ENCODE peak calls at places on chromosome 1, in seven cellular contexts. One of them, this sample, is unnamed.
A peak's percentile ranks its signal among the peaks of the same experiment; 100 is the strongest.

GRCh38 chr1:235304549-235305451 is 23.2 kb downstream of the ARID4B start:
- DNase-seq in neural progenitor cell: no peak
- DNase-seq in stomach: no peak
- DNase-seq in dorsolateral prefrontal cortex: no peak
- DNase-seq in AG10803: peak; percentile 16
- DNase-seq in thoracic aorta: no peak
- DNase-seq in skeletal muscle cell: no peak
- DNase-seq in this sample: no peak

GRCh38 chr1:175555266-175555665 is 188.1 kb downstream of the TNR start:
- DNase-seq in neural progenitor cell: no peak
- DNase-seq in stomach: no peak
- DNase-seq in dorsolateral prefrontal cortex: no peak
- DNase-seq in AG10803: no peak
- DNase-seq in thoracic aorta: no peak
- DNase-seq in skeletal muscle cell: no peak
- DNase-seq in this sample: no peak

GRCh38 chr1:163178628-163179027 is 24.1 kb downstream of the RGS5 start:
- DNase-seq in neural progenitor cell: no peak
- DNase-seq in stomach: no peak
- DNase-seq in dorsolateral prefrontal cortex: no peak
- DNase-seq in AG10803: peak; percentile 43
- DNase-seq in thoracic aorta: no peak
- DNase-seq in skeletal muscle cell: no peak
- DNase-seq in this sample: no peak

GRCh38 chr1:107056426-107057196 is at the start of gene PRMT6:
- DNase-seq in neural progenitor cell: peak; percentile 91
- DNase-seq in stomach: peak; percentile 86
- DNase-seq in dorsolateral prefrontal cortex: peak; percentile 64
- DNase-seq in AG10803: peak; percentile 62
- DNase-seq in thoracic aorta: peak; percentile 22
- DNase-seq in skeletal muscle cell: peak; percentile 35
- DNase-seq in this sample: peak; percentile 85

GRCh38 chr1:30748699-30749401 is 8.7 kb downstream of the LAPTM5 start:
- DNase-seq in neural progenitor cell: no peak
- DNase-seq in stomach: no peak
- DNase-seq in dorsolateral prefrontal cortex: no peak
- DNase-seq in AG10803: no peak
- DNase-seq in thoracic aorta: no peak
- DNase-seq in skeletal muscle cell: no peak
- DNase-seq in this sample: no peak

GRCh38 chr1:218475275-218475674 is 130.1 kb downstream of the TGFB2 start:
- DNase-seq in neural progenitor cell: no peak
- DNase-seq in stomach: no peak
- DNase-seq in dorsolateral prefrontal cortex: no peak
- DNase-seq in AG10803: no peak
- DNase-seq in thoracic aorta: no peak
- DNase-seq in skeletal muscle cell: no peak
- DNase-seq in this sample: no peak

GRCh38 chr1:205563927-205564441 is 59.5 kb downstream of the CDK18 start:
- DNase-seq in neural progenitor cell: no peak
- DNase-seq in stomach: peak; percentile 55
- DNase-seq in dorsolateral prefrontal cortex: no peak
- DNase-seq in AG10803: no peak
- DNase-seq in thoracic aorta: no peak
- DNase-seq in skeletal muscle cell: no peak
- DNase-seq in this sample: peak; percentile 61

GRCh38 chr1:221164029-221164428 is 284.8 kb downstream of the HLX start:
- DNase-seq in neural progenitor cell: no peak
- DNase-seq in stomach: no peak
- DNase-seq in dorsolateral prefrontal cortex: no peak
- DNase-seq in AG10803: no peak
- DNase-seq in thoracic aorta: no peak
- DNase-seq in skeletal muscle cell: no peak
- DNase-seq in this sample: no peak

GRCh38 chr1:152001631-152002584 is 8.2 kb upstream of the S100A10 start:
- DNase-seq in neural progenitor cell: peak; percentile 76
- DNase-seq in stomach: peak; percentile 94
- DNase-seq in dorsolateral prefrontal cortex: peak; percentile 91
- DNase-seq in AG10803: peak; percentile 99
- DNase-seq in thoracic aorta: peak; percentile 68
- DNase-seq in skeletal muscle cell: peak; percentile 96
- DNase-seq in this sample: peak; percentile 95

GRCh38 chr1:51189421-51190073 is 46.5 kb upstream of the RNF11 start:
- DNase-seq in neural progenitor cell: peak; percentile 66
- DNase-seq in stomach: peak; percentile 31
- DNase-seq in dorsolateral prefrontal cortex: peak; percentile 40
- DNase-seq in AG10803: peak; percentile 84
- DNase-seq in thoracic aorta: no peak
- DNase-seq in skeletal muscle cell: peak; percentile 33
- DNase-seq in this sample: no peak

GRCh38 chr1:8477199-8477982 is 159.5 kb downstream of the SLC45A1 start:
- DNase-seq in neural progenitor cell: no peak
- DNase-seq in stomach: no peak
- DNase-seq in dorsolateral prefrontal cortex: no peak
- DNase-seq in AG10803: peak; percentile 98
- DNase-seq in thoracic aorta: no peak
- DNase-seq in skeletal muscle cell: no peak
- DNase-seq in this sample: no peak

GRCh38 chr1:56215086-56215485 is 364.3 kb downstream of the PLPP3 start:
- DNase-seq in neural progenitor cell: no peak
- DNase-seq in stomach: no peak
- DNase-seq in dorsolateral prefrontal cortex: no peak
- DNase-seq in AG10803: no peak
- DNase-seq in thoracic aorta: no peak
- DNase-seq in skeletal muscle cell: no peak
- DNase-seq in this sample: no peak

GRCh38 chr1:235047331-235047871 is 81.2 kb downstream of the TOMM20 start:
- DNase-seq in neural progenitor cell: no peak
- DNase-seq in stomach: no peak
- DNase-seq in dorsolateral prefrontal cortex: no peak
- DNase-seq in AG10803: no peak
- DNase-seq in thoracic aorta: no peak
- DNase-seq in skeletal muscle cell: no peak
- DNase-seq in this sample: no peak

GRCh38 chr1:28877132-28877781 is 37.1 kb upstream of the EPB41 start:
- DNase-seq in neural progenitor cell: peak; percentile 87
- DNase-seq in stomach: peak; percentile 87
- DNase-seq in dorsolateral prefrontal cortex: peak; percentile 77
- DNase-seq in AG10803: peak; percentile 58
- DNase-seq in thoracic aorta: no peak
- DNase-seq in skeletal muscle cell: no peak
- DNase-seq in this sample: peak; percentile 84

GRCh38 chr1:203304391-203304918 is 864 bp upstream of the BTG2 start:
- DNase-seq in neural progenitor cell: no peak
- DNase-seq in stomach: no peak
- DNase-seq in dorsolateral prefrontal cortex: no peak
- DNase-seq in AG10803: no peak
- DNase-seq in thoracic aorta: no peak
- DNase-seq in skeletal muscle cell: no peak
- DNase-seq in this sample: no peak

GRCh38 chr1:37476087-37476452 is 1.7 kb downstream of the ZC3H12A start:
- DNase-seq in neural progenitor cell: no peak
- DNase-seq in stomach: no peak
- DNase-seq in dorsolateral prefrontal cortex: no peak
- DNase-seq in AG10803: no peak
- DNase-seq in thoracic aorta: no peak
- DNase-seq in skeletal muscle cell: no peak
- DNase-seq in this sample: no peak

GRCh38 chr1:223390618-223391017 is 2.6 kb upstream of the CCDC185 start:
- DNase-seq in neural progenitor cell: no peak
- DNase-seq in stomach: no peak
- DNase-seq in dorsolateral prefrontal cortex: no peak
- DNase-seq in AG10803: no peak
- DNase-seq in thoracic aorta: no peak
- DNase-seq in skeletal muscle cell: no peak
- DNase-seq in this sample: no peak

GRCh38 chr1:223394706-223395105 is 1.5 kb downstream of the CCDC185 start:
- DNase-seq in neural progenitor cell: no peak
- DNase-seq in stomach: no peak
- DNase-seq in dorsolateral prefrontal cortex: no peak
- DNase-seq in AG10803: no peak
- DNase-seq in thoracic aorta: no peak
- DNase-seq in skeletal muscle cell: no peak
- DNase-seq in this sample: no peak

GRCh38 chr1:223394242-223394641 is 1.0 kb downstream of the CCDC185 start:
- DNase-seq in neural progenitor cell: no peak
- DNase-seq in stomach: no peak
- DNase-seq in dorsolateral prefrontal cortex: no peak
- DNase-seq in AG10803: no peak
- DNase-seq in thoracic aorta: no peak
- DNase-seq in skeletal muscle cell: no peak
- DNase-seq in this sample: no peak

GRCh38 chr1:223393275-223394214 is at the start of gene CCDC185:
- DNase-seq in neural progenitor cell: no peak
- DNase-seq in stomach: peak; percentile 40
- DNase-seq in dorsolateral prefrontal cortex: no peak
- DNase-seq in AG10803: no peak
- DNase-seq in thoracic aorta: no peak
- DNase-seq in skeletal muscle cell: no peak
- DNase-seq in this sample: no peak
- H3K4me3 ChIP-seq in neural progenitor cell: no peak within 1 kb of the TSS
- H3K4me3 ChIP-seq in stomach: peak within 1 kb of the TSS; percentile 45
- H3K4me3 ChIP-seq in dorsolateral prefrontal cortex: peak within 1 kb of the TSS; percentile 44
- H3K4me3 ChIP-seq in AG10803: peak within 1 kb of the TSS; percentile 48
- H3K4me3 ChIP-seq in thoracic aorta: peak within 1 kb of the TSS; percentile 59
- H3K4me3 ChIP-seq in skeletal muscle cell: no peak within 1 kb of the TSS
- H3K4me3 ChIP-seq in this sample: peak within 1 kb of the TSS; percentile 43

GRCh38 chr1:11985851-11986250 is 5.6 kb downstream of the MFN2 start:
- DNase-seq in neural progenitor cell: no peak
- DNase-seq in stomach: no peak
- DNase-seq in dorsolateral prefrontal cortex: no peak
- DNase-seq in AG10803: peak; percentile 89
- DNase-seq in thoracic aorta: no peak
- DNase-seq in skeletal muscle cell: peak; percentile 25
- DNase-seq in this sample: no peak

GRCh38 chr1:11989669-11990068 is 9.4 kb downstream of the MFN2 start:
- DNase-seq in neural progenitor cell: no peak
- DNase-seq in stomach: no peak
- DNase-seq in dorsolateral prefrontal cortex: no peak
- DNase-seq in AG10803: no peak
- DNase-seq in thoracic aorta: no peak
- DNase-seq in skeletal muscle cell: no peak
- DNase-seq in this sample: no peak

GRCh38 chr1:11984559-11984958 is 4.3 kb downstream of the MFN2 start:
- DNase-seq in neural progenitor cell: no peak
- DNase-seq in stomach: no peak
- DNase-seq in dorsolateral prefrontal cortex: no peak
- DNase-seq in AG10803: no peak
- DNase-seq in thoracic aorta: no peak
- DNase-seq in skeletal muscle cell: no peak
- DNase-seq in this sample: no peak

GRCh38 chr1:11991969-11992676 is 11.9 kb downstream of the MFN2 start:
- DNase-seq in neural progenitor cell: no peak
- DNase-seq in stomach: no peak
- DNase-seq in dorsolateral prefrontal cortex: no peak
- DNase-seq in AG10803: no peak
- DNase-seq in thoracic aorta: no peak
- DNase-seq in skeletal muscle cell: no peak
- DNase-seq in this sample: no peak

DNA sequence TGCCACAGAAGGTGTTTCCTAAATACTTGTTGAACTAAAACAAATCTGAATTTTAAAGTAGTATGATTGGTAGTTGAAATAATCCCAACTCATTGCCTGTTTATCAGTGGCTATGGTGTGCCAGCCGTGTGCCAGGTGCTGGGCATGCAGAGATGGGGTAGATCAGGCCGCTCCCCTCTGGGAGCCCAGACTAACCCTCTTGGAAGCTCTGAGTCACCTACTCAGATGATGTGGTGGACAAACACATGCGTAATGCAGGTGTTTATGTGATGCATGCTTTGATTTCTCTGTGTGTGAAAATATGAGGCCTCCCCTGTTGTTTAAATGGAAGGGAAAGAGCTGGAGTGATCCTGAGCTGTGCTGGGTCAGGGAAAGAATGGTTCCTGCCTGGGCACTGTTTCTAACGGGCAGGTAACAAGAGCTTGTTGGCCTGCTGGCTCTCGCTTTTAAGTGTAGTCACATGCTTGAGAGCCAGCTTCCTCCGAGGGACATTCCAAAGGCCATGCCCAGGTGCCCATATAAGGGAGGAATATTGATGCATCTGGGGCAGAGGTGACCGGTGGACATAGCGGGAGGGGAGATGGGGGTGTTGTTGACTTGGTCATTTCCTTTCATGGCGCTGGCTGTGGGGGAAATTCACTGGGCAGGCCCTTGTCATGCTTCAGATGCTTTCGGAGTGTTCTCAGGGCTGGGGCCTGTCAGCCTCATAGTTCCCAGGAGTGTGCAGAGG is 10.2 kb downstream of the MFN2 start:
- DNase-seq in neural progenitor cell: no peak
- DNase-seq in stomach: no peak
- DNase-seq in dorsolateral prefrontal cortex: no peak
- DNase-seq in AG10803: no peak
- DNase-seq in thoracic aorta: no peak
- DNase-seq in skeletal muscle cell: no peak
- DNase-seq in this sample: no peak
- H3K4me3 ChIP-seq in neural progenitor cell: no peak overlapping the region
- H3K4me3 ChIP-seq in stomach: no peak overlapping the region
- H3K4me3 ChIP-seq in dorsolateral prefrontal cortex: no peak overlapping the region
- H3K4me3 ChIP-seq in AG10803: no peak overlapping the region
- H3K4me3 ChIP-seq in thoracic aorta: no peak overlapping the region
- H3K4me3 ChIP-seq in skeletal muscle cell: no peak overlapping the region
- H3K4me3 ChIP-seq in this sample: no peak overlapping the region

GRCh38 chr1:224113545-224113917 is 380 bp upstream of the FBXO28 start:
- DNase-seq in neural progenitor cell: no peak
- DNase-seq in stomach: no peak
- DNase-seq in dorsolateral prefrontal cortex: no peak
- DNase-seq in AG10803: no peak
- DNase-seq in thoracic aorta: no peak
- DNase-seq in skeletal muscle cell: no peak
- DNase-seq in this sample: no peak

GRCh38 chr1:224113918-224114786 is at the start of gene FBXO28:
- DNase-seq in neural progenitor cell: peak; percentile 96
- DNase-seq in stomach: peak; percentile 97
- DNase-seq in dorsolateral prefrontal cortex: peak; percentile 87
- DNase-seq in AG10803: peak; percentile 91
- DNase-seq in thoracic aorta: peak; percentile 93
- DNase-seq in skeletal muscle cell: peak; percentile 85
- DNase-seq in this sample: peak; percentile 97

GRCh38 chr1:224114787-224115175 is 870 bp downstream of the FBXO28 start:
- DNase-seq in neural progenitor cell: peak; percentile 45
- DNase-seq in stomach: no peak
- DNase-seq in dorsolateral prefrontal cortex: no peak
- DNase-seq in AG10803: peak; percentile 3
- DNase-seq in thoracic aorta: no peak
- DNase-seq in skeletal muscle cell: no peak
- DNase-seq in this sample: no peak

GRCh38 chr1:224118688-224119087 is 4.8 kb downstream of the FBXO28 start:
- DNase-seq in neural progenitor cell: no peak
- DNase-seq in stomach: no peak
- DNase-seq in dorsolateral prefrontal cortex: no peak
- DNase-seq in AG10803: no peak
- DNase-seq in thoracic aorta: no peak
- DNase-seq in skeletal muscle cell: no peak
- DNase-seq in this sample: no peak

GRCh38 chr1:224116131-224116530 is 2.2 kb downstream of the FBXO28 start:
- DNase-seq in neural progenitor cell: peak; percentile 42
- DNase-seq in stomach: no peak
- DNase-seq in dorsolateral prefrontal cortex: no peak
- DNase-seq in AG10803: peak; percentile 58
- DNase-seq in thoracic aorta: no peak
- DNase-seq in skeletal muscle cell: peak; percentile 17
- DNase-seq in this sample: no peak
- H3K4me3 ChIP-seq in neural progenitor cell: peak overlapping the region; percentile 89
- H3K4me3 ChIP-seq in stomach: no peak overlapping the region
- H3K4me3 ChIP-seq in dorsolateral prefrontal cortex: peak overlapping the region; percentile 98
- H3K4me3 ChIP-seq in AG10803: no peak overlapping the region
- H3K4me3 ChIP-seq in thoracic aorta: no peak overlapping the region
- H3K4me3 ChIP-seq in skeletal muscle cell: no peak overlapping the region
- H3K4me3 ChIP-seq in this sample: no peak overlapping the region

GRCh38 chr1:16960560-16961296 is 19.7 kb downstream of the MFAP2 start:
- DNase-seq in neural progenitor cell: peak; percentile 96
- DNase-seq in stomach: peak; percentile 92
- DNase-seq in dorsolateral prefrontal cortex: peak; percentile 40
- DNase-seq in AG10803: peak; percentile 80
- DNase-seq in thoracic aorta: peak; percentile 54
- DNase-seq in skeletal muscle cell: peak; percentile 31
- DNase-seq in this sample: peak; percentile 94
- H3K4me3 ChIP-seq in neural progenitor cell: peak overlapping the region; percentile 38
- H3K4me3 ChIP-seq in stomach: peak overlapping the region; percentile 44
- H3K4me3 ChIP-seq in dorsolateral prefrontal cortex: peak overlapping the region; percentile 43
- H3K4me3 ChIP-seq in AG10803: peak overlapping the region; percentile 56
- H3K4me3 ChIP-seq in thoracic aorta: peak overlapping the region; percentile 60
- H3K4me3 ChIP-seq in skeletal muscle cell: peak overlapping the region; percentile 46
- H3K4me3 ChIP-seq in this sample: peak overlapping the region; percentile 53

This sample was measured in suprapubic skin.